ENCODE peak calls at places on chromosome 12, in four cellular contexts. S is kidney, K is GM23338, L is Peyer's patch. E is an unnamed sample.
A peak's percentile ranks its signal among the peaks of the same experiment; 100 is the strongest.

GRCh38 chr12:98439471-98440164 is 75.8 kb upstream of the TMPO start:
- DNase-seq in L (no peak), K (no peak), S (no peak), E (no peak)

GRCh38 chr12:9646794-9647622 is 22.5 kb upstream of the CLEC2D start:
- DNase-seq in K (peak; percentile 30), L (no peak), S (no peak), E (no peak)

GRCh38 chr12:4145990-4146859 is 127.3 kb upstream of the CCND2 start:
- DNase-seq in S (no peak), K (no peak), L (no peak), E (no peak)

GRCh38 chr12:112180422-112180821 is 55.1 kb downstream of the TRAFD1 start:
- DNase-seq in L (no peak), K (no peak), S (no peak), E (no peak)

GRCh38 chr12:4134833-4135597 is 138.5 kb upstream of the CCND2 start:
- DNase-seq in S (no peak), K (peak; percentile 97), L (no peak), E (no peak)

GRCh38 chr12:62640910-62641448 is 174.4 kb downstream of the MON2 start:
- DNase-seq in L (no peak), K (no peak), S (no peak), E (no peak)

GRCh38 chr12:61757831-61758505 is 502.2 kb upstream of the USP15 start:
- DNase-seq in K (no peak), L (no peak), S (no peak), E (no peak)

GRCh38 chr12:121288158-121288848 is 8.2 kb downstream of the CAMKK2 start:
- DNase-seq in K (no peak), L (no peak), S (peak; percentile 43), E (no peak)

GRCh38 chr12:48390026-48390425 is 39.3 kb upstream of the ZNF641 start:
- DNase-seq in S (no peak), L (no peak), K (no peak), E (no peak)

GRCh38 chr12:127957001-127957660 is 309.8 kb upstream of the TMEM132C start:
- DNase-seq in S (no peak), L (no peak), K (no peak), E (no peak)

GRCh38 chr12:65195387-65196055 is 26.1 kb downstream of the LEMD3 start:
- DNase-seq in S (no peak), L (no peak), K (peak; percentile 38), E (no peak)

GRCh38 chr12:89494411-89495231 is 30.0 kb downstream of the GALNT4 start:
- DNase-seq in S (no peak), K (no peak), L (no peak), E (no peak)

GRCh38 chr12:90940872-90941499 is 14.0 kb downstream of the CCER1 start:
- DNase-seq in L (no peak), S (no peak), K (peak; percentile 65), E (peak; percentile 38)

GRCh38 chr12:120639771-120640721 is at the start of gene CABP1:
- DNase-seq in L (peak; percentile 73), K (peak; percentile 92), S (peak; percentile 75), E (no peak)

GRCh38 chr12:34398706-34399630 is 376.7 kb downstream of the ALG10 start:
- DNase-seq in L (peak; percentile 26), S (peak; percentile 54), K (no peak), E (no peak)

DNA sequence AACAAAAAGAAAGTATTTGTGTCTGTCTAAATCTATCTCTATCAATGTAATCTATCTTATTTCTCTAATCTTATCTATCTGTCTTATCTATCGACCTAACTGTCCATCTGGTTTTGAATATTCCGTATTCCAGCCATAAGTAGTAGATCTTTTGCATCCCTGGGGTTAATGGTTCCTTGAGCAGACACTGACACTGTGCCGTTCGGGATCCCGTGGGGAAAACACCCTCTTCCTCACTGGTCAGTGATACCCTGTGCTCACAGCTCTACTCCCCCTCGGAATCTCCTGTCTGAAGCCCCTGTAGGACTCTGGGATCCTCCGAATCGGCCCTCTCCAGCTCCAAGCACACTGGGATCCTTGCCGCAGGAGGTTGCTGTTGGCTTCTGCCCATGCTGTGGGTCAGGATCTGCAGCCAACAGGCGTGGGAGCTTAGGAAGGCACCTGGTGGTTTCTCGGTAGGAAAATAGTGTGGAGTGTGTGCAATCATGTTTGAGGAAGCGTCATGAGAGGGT is 19.0 kb downstream of the FBXL14 start:
- DNase-seq in S (no peak), K (no peak), L (no peak), E (no peak)
- TF ChIP-seq CTCF in S (no peak), K (no peak), L (no peak), E (no peak)

GRCh38 chr12:67698711-67699603 is 50.4 kb downstream of the DYRK2 start:
- DNase-seq in S (no peak), L (no peak), K (no peak), E (no peak)
- H3K4me3 ChIP-seq in S (peak overlapping the region; percentile 10), L (no peak overlapping the region), K (no peak overlapping the region), E (peak overlapping the region; percentile 13)

GRCh38 chr12:76186507-76186906 is 102.0 kb upstream of the NAP1L1 start:
- DNase-seq in L (no peak), S (no peak), K (no peak), E (no peak)

GRCh38 chr12:76187177-76187576 is 102.7 kb upstream of the NAP1L1 start:
- DNase-seq in L (no peak), S (no peak), K (no peak), E (no peak)

GRCh38 chr12:76192416-76192815 is 107.9 kb upstream of the NAP1L1 start:
- DNase-seq in K (no peak), L (no peak), S (no peak), E (no peak)

GRCh38 chr12:76193961-76194360 is 109.5 kb upstream of the NAP1L1 start:
- DNase-seq in L (no peak), K (no peak), S (no peak), E (no peak)

GRCh38 chr12:76190249-76190648 is 105.8 kb upstream of the NAP1L1 start:
- DNase-seq in S (no peak), K (no peak), L (no peak), E (no peak)
- TF ChIP-seq CTCF in S (no peak), K (no peak), L (no peak), E (no peak)

GRCh38 chr12:113221997-113222729 is 899 bp downstream of the TPCN1 start:
- DNase-seq in L (no peak), S (peak; percentile 33), K (no peak), E (no peak)
- H3K4me3 ChIP-seq in L (peak overlapping the region; percentile 77), S (peak overlapping the region; percentile 71), K (peak overlapping the region; percentile 59), E (peak overlapping the region; percentile 75)

DNA sequence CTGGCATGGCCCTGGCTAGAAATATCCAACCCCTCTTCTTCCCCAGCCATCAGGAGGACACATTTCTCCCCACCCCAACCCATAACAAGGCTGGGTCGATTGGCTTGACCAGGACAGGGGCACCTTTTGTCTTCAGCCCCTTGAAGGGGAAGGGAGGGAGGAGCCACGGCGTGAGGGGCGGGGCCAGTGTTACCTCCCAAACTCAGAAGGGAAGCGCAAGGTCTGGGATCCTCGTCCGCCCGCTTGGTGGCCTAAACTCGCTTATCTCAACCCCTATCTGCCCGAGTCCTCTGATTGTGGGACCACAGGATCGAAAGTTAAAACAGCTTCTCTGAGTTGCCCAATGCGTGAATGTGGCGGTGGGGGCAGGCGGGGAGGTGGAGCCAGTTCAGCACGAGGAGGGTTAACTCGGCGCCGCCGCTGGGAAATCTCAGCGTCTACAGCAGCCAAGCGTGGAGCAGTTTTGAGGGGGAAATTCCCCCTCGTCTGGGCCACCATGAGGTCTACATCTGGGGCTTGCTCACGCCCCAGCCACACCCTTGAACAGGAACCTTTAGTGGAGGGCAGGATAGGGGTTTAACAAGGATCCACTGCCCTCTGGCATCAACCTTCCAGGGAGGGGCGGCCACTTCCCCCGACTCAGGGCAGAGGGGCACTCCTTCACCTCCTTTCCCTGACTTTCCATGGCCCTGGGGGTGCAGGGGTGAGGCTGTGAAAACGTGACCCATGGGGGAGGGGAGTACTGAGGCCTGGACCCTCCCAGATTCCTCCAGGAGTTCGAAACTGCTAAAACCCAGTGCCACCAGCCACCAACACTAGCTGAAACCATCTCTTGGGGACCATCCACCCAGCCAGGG is 745 bp downstream of the STAT6 start:
- DNase-seq in L (peak; percentile 93), S (peak; percentile 91), K (peak; percentile 96), E (no peak)
- TF ChIP-seq CTCF in L (no peak), S (no peak), K (peak; percentile 5), E (no peak)

DNA sequence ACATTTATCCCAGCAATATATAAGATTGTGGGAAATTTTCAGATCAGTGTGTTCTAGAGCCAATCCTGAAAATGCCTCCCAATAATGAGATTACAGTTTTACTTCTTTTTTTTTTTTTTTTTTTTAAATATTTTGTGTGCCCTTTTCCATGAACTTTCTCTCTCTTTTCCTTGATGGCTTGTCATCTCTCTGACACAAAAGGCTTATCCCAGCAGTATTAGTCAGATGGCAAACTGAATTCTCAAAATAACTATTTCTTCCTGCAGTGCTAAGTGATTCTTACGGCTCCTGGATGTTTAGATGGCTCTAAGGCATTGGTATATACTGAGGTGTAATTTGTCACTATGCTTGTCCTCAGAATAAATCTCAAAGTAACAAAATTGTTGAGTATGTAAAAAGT is 86.7 kb downstream of the LRP6 start:
- DNase-seq in S (no peak), L (no peak), K (no peak), E (no peak)
- H3K4me3 ChIP-seq in S (no peak overlapping the region), L (no peak overlapping the region), K (no peak overlapping the region), E (no peak overlapping the region)

DNA sequence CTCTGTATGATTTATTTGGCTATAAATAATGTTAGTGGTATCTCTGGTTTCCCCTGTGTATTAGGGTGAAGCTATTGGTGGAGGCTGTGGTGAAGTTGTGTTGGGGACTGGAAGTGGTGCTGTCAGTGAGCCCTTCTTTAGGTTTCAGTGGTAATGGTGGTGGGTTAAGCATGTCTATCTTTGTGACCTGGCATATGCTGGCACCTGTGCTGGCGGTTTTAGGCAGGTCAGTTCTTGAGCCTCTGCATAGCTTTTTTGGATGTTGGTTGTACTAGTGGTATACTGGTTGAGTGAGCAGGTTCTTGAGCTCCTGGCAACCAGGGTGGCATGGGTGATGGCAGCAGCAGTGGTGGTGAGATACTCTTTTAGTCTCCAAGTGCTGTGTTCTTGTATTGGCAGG is 161.9 kb upstream of the CAND1 start:
- DNase-seq in L (no peak), K (no peak), S (no peak), E (no peak)
- TF ChIP-seq CTCF in L (no peak), K (no peak), S (no peak), E (no peak)